ENCODE peak calls at places on chromosomes 16 and 17, in eight cellular contexts. One of them, this sample, is unnamed.
A peak's percentile ranks its signal among the peaks of the same experiment; 100 is the strongest.

GRCh38 chr16:12578001-12578400 is 225.7 kb downstream of the CPPED1 start:
- DNase-seq in colonic mucosa: no peak
- DNase-seq in breast epithelium: no peak
- DNase-seq in progenitor cell of endocrine pancreas: no peak
- DNase-seq in neural crest cell: no peak
- DNase-seq in cardiac fibroblast: no peak
- DNase-seq in AG04450: no peak
- DNase-seq in transverse colon: no peak
- DNase-seq in this sample: no peak

GRCh38 chr16:2816751-2817495 is at the start of gene PRSS21:
- DNase-seq in colonic mucosa: no peak
- DNase-seq in breast epithelium: no peak
- DNase-seq in progenitor cell of endocrine pancreas: no peak
- DNase-seq in neural crest cell: no peak
- DNase-seq in cardiac fibroblast: no peak
- DNase-seq in AG04450: no peak
- DNase-seq in transverse colon: peak; percentile 8
- DNase-seq in this sample: no peak

GRCh38 chr17:60971515-60972369 is 294.1 kb downstream of the BCAS3 start:
- DNase-seq in colonic mucosa: peak; percentile 20
- DNase-seq in breast epithelium: no peak
- DNase-seq in progenitor cell of endocrine pancreas: peak; percentile 14
- DNase-seq in neural crest cell: peak; percentile 41
- DNase-seq in cardiac fibroblast: peak; percentile 77
- DNase-seq in AG04450: peak; percentile 52
- DNase-seq in transverse colon: peak; percentile 28
- DNase-seq in this sample: no peak

GRCh38 chr16:49602201-49603041 is 228.8 kb downstream of the C16orf78 start:
- DNase-seq in colonic mucosa: peak; percentile 9
- DNase-seq in breast epithelium: no peak
- DNase-seq in progenitor cell of endocrine pancreas: no peak
- DNase-seq in neural crest cell: no peak
- DNase-seq in cardiac fibroblast: no peak
- DNase-seq in AG04450: no peak
- DNase-seq in transverse colon: no peak
- DNase-seq in this sample: peak; percentile 81

GRCh38 chr17:4900231-4901107 is 1.1 kb downstream of the C17orf107 start:
- DNase-seq in colonic mucosa: peak; percentile 62
- DNase-seq in breast epithelium: no peak
- DNase-seq in progenitor cell of endocrine pancreas: no peak
- DNase-seq in neural crest cell: no peak
- DNase-seq in cardiac fibroblast: no peak
- DNase-seq in AG04450: no peak
- DNase-seq in transverse colon: peak; percentile 56
- DNase-seq in this sample: no peak

GRCh38 chr17:21452377-21453143 is 76.4 kb downstream of the KCNJ12 start:
- DNase-seq in colonic mucosa: peak; percentile 58
- DNase-seq in breast epithelium: peak; percentile 31
- DNase-seq in progenitor cell of endocrine pancreas: no peak
- DNase-seq in neural crest cell: no peak
- DNase-seq in cardiac fibroblast: peak; percentile 79
- DNase-seq in AG04450: peak; percentile 41
- DNase-seq in transverse colon: peak; percentile 17
- DNase-seq in this sample: peak; percentile 83

GRCh38 chr17:32259596-32259995 is 6.0 kb upstream of the RHBDL3 start:
- DNase-seq in colonic mucosa: no peak
- DNase-seq in breast epithelium: no peak
- DNase-seq in progenitor cell of endocrine pancreas: no peak
- DNase-seq in neural crest cell: no peak
- DNase-seq in cardiac fibroblast: peak; percentile 67
- DNase-seq in AG04450: peak; percentile 53
- DNase-seq in transverse colon: no peak
- DNase-seq in this sample: no peak

GRCh38 chr16:82195917-82196494 is 26.0 kb upstream of the MPHOSPH6 start:
- DNase-seq in colonic mucosa: no peak
- DNase-seq in breast epithelium: no peak
- DNase-seq in progenitor cell of endocrine pancreas: no peak
- DNase-seq in neural crest cell: no peak
- DNase-seq in cardiac fibroblast: peak; percentile 86
- DNase-seq in AG04450: no peak
- DNase-seq in transverse colon: no peak
- DNase-seq in this sample: no peak

GRCh38 chr16:47377156-47377555 is 83.7 kb downstream of the ITFG1 start:
- DNase-seq in colonic mucosa: no peak
- DNase-seq in breast epithelium: no peak
- DNase-seq in progenitor cell of endocrine pancreas: no peak
- DNase-seq in neural crest cell: no peak
- DNase-seq in cardiac fibroblast: no peak
- DNase-seq in AG04450: peak; percentile 30
- DNase-seq in transverse colon: no peak
- DNase-seq in this sample: no peak

GRCh38 chr16:64468515-64469090 is 653.3 kb downstream of the CDH11 start:
- DNase-seq in colonic mucosa: no peak
- DNase-seq in breast epithelium: no peak
- DNase-seq in progenitor cell of endocrine pancreas: no peak
- DNase-seq in neural crest cell: no peak
- DNase-seq in cardiac fibroblast: no peak
- DNase-seq in AG04450: no peak
- DNase-seq in transverse colon: no peak
- DNase-seq in this sample: no peak

GRCh38 chr16:64469351-64469750 is 652.5 kb downstream of the CDH11 start:
- DNase-seq in colonic mucosa: no peak
- DNase-seq in breast epithelium: no peak
- DNase-seq in progenitor cell of endocrine pancreas: no peak
- DNase-seq in neural crest cell: no peak
- DNase-seq in cardiac fibroblast: no peak
- DNase-seq in AG04450: no peak
- DNase-seq in transverse colon: no peak
- DNase-seq in this sample: no peak

GRCh38 chr16:64470916-64471315 is 650.9 kb downstream of the CDH11 start:
- DNase-seq in colonic mucosa: no peak
- DNase-seq in breast epithelium: no peak
- DNase-seq in progenitor cell of endocrine pancreas: no peak
- DNase-seq in neural crest cell: no peak
- DNase-seq in cardiac fibroblast: peak; percentile 33
- DNase-seq in AG04450: no peak
- DNase-seq in transverse colon: no peak
- DNase-seq in this sample: no peak

GRCh38 chr16:64475627-64476351 is 646.1 kb downstream of the CDH11 start:
- DNase-seq in colonic mucosa: no peak
- DNase-seq in breast epithelium: no peak
- DNase-seq in progenitor cell of endocrine pancreas: no peak
- DNase-seq in neural crest cell: no peak
- DNase-seq in cardiac fibroblast: peak; percentile 42
- DNase-seq in AG04450: no peak
- DNase-seq in transverse colon: no peak
- DNase-seq in this sample: no peak

GRCh38 chr16:64469906-64470702 is 651.8 kb downstream of the CDH11 start:
- DNase-seq in colonic mucosa: no peak
- DNase-seq in breast epithelium: no peak
- DNase-seq in progenitor cell of endocrine pancreas: no peak
- DNase-seq in neural crest cell: no peak
- DNase-seq in cardiac fibroblast: peak; percentile 28
- DNase-seq in AG04450: no peak
- DNase-seq in transverse colon: no peak
- DNase-seq in this sample: no peak
- TF ChIP-seq CTCF in colonic mucosa: no peak
- TF ChIP-seq CTCF in breast epithelium: no peak
- TF ChIP-seq CTCF in progenitor cell of endocrine pancreas: no peak
- TF ChIP-seq CTCF in neural crest cell: no peak
- TF ChIP-seq CTCF in cardiac fibroblast: peak; percentile 21
- TF ChIP-seq CTCF in AG04450: peak; percentile 32
- TF ChIP-seq CTCF in transverse colon: no peak
- TF ChIP-seq CTCF in this sample: peak; percentile 33

DNA sequence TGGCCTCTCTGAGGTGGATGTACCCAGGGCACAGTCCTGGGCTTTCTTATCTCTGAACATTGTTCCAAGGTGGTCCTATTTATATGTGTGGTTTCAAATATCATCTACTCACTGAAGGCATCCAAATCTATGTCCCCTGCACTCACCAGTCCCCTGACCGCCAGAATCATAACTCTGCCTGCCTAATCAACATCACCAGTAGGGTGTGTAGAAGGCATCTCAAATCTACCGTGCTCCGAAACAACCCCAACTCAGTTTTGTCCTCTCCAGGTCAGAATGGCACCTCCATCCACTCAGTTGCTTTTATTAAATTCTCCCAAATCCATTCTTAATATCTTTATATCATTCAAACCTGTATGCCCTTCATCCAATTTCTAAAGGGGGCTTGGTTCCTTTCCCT is 536.3 kb downstream of the GRIN2A start:
- DNase-seq in colonic mucosa: no peak
- DNase-seq in breast epithelium: no peak
- DNase-seq in progenitor cell of endocrine pancreas: no peak
- DNase-seq in neural crest cell: no peak
- DNase-seq in cardiac fibroblast: no peak
- DNase-seq in AG04450: no peak
- DNase-seq in transverse colon: no peak
- DNase-seq in this sample: no peak
- TF ChIP-seq CTCF in colonic mucosa: no peak
- TF ChIP-seq CTCF in breast epithelium: no peak
- TF ChIP-seq CTCF in progenitor cell of endocrine pancreas: no peak
- TF ChIP-seq CTCF in neural crest cell: no peak
- TF ChIP-seq CTCF in cardiac fibroblast: no peak
- TF ChIP-seq CTCF in AG04450: no peak
- TF ChIP-seq CTCF in transverse colon: no peak
- TF ChIP-seq CTCF in this sample: no peak

GRCh38 chr17:41331606-41332005 is 16.1 kb upstream of the KRTAP17-1 start:
- DNase-seq in colonic mucosa: no peak
- DNase-seq in breast epithelium: no peak
- DNase-seq in progenitor cell of endocrine pancreas: no peak
- DNase-seq in neural crest cell: no peak
- DNase-seq in cardiac fibroblast: no peak
- DNase-seq in AG04450: no peak
- DNase-seq in transverse colon: no peak
- DNase-seq in this sample: no peak

GRCh38 chr17:41333836-41334235 is 16.8 kb downstream of the KRT33A start:
- DNase-seq in colonic mucosa: no peak
- DNase-seq in breast epithelium: no peak
- DNase-seq in progenitor cell of endocrine pancreas: no peak
- DNase-seq in neural crest cell: no peak
- DNase-seq in cardiac fibroblast: no peak
- DNase-seq in AG04450: no peak
- DNase-seq in transverse colon: no peak
- DNase-seq in this sample: no peak

GRCh38 chr17:41334385-41334784 is 16.2 kb downstream of the KRT33A start:
- DNase-seq in colonic mucosa: no peak
- DNase-seq in breast epithelium: no peak
- DNase-seq in progenitor cell of endocrine pancreas: no peak
- DNase-seq in neural crest cell: no peak
- DNase-seq in cardiac fibroblast: no peak
- DNase-seq in AG04450: no peak
- DNase-seq in transverse colon: no peak
- DNase-seq in this sample: no peak

GRCh38 chr17:41333098-41333497 is 17.5 kb downstream of the KRT33A start:
- DNase-seq in colonic mucosa: no peak
- DNase-seq in breast epithelium: no peak
- DNase-seq in progenitor cell of endocrine pancreas: no peak
- DNase-seq in neural crest cell: no peak
- DNase-seq in cardiac fibroblast: no peak
- DNase-seq in AG04450: no peak
- DNase-seq in transverse colon: no peak
- DNase-seq in this sample: no peak

DNA sequence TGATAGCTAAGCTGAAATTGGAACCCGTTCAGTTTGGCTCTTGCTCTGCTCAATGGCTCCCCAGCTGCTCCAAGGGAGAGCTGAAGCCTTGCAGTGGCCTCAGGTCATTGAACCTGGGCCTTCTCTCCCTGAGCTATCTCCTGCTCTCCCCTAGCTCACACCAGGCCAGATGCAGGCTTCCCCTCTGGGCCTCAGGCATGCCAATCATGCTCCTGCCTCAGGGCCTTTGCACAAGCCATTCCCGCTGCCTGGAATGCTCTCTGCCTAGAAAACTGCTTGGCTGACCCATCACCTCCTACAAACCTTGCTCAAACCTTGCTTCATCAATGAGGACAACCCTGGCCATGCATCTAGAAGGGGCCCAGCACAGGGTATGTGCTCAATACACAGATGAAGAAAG is 16.7 kb upstream of the KRTAP17-1 start:
- DNase-seq in colonic mucosa: no peak
- DNase-seq in breast epithelium: no peak
- DNase-seq in progenitor cell of endocrine pancreas: no peak
- DNase-seq in neural crest cell: no peak
- DNase-seq in cardiac fibroblast: no peak
- DNase-seq in AG04450: no peak
- DNase-seq in transverse colon: no peak
- DNase-seq in this sample: no peak
- TF ChIP-seq CTCF in colonic mucosa: no peak
- TF ChIP-seq CTCF in breast epithelium: no peak
- TF ChIP-seq CTCF in progenitor cell of endocrine pancreas: no peak
- TF ChIP-seq CTCF in neural crest cell: no peak
- TF ChIP-seq CTCF in cardiac fibroblast: no peak
- TF ChIP-seq CTCF in AG04450: no peak
- TF ChIP-seq CTCF in transverse colon: no peak
- TF ChIP-seq CTCF in this sample: no peak

GRCh38 chr17:44901323-44901965 is 2.2 kb upstream of the EFTUD2 start:
- DNase-seq in colonic mucosa: no peak
- DNase-seq in breast epithelium: no peak
- DNase-seq in progenitor cell of endocrine pancreas: no peak
- DNase-seq in neural crest cell: no peak
- DNase-seq in cardiac fibroblast: peak; percentile 76
- DNase-seq in AG04450: peak; percentile 56
- DNase-seq in transverse colon: no peak
- DNase-seq in this sample: no peak
- TF ChIP-seq CTCF in colonic mucosa: no peak
- TF ChIP-seq CTCF in breast epithelium: no peak
- TF ChIP-seq CTCF in progenitor cell of endocrine pancreas: no peak
- TF ChIP-seq CTCF in neural crest cell: no peak
- TF ChIP-seq CTCF in cardiac fibroblast: no peak
- TF ChIP-seq CTCF in AG04450: peak; percentile 21
- TF ChIP-seq CTCF in transverse colon: no peak
- TF ChIP-seq CTCF in this sample: peak; percentile 42

DNA sequence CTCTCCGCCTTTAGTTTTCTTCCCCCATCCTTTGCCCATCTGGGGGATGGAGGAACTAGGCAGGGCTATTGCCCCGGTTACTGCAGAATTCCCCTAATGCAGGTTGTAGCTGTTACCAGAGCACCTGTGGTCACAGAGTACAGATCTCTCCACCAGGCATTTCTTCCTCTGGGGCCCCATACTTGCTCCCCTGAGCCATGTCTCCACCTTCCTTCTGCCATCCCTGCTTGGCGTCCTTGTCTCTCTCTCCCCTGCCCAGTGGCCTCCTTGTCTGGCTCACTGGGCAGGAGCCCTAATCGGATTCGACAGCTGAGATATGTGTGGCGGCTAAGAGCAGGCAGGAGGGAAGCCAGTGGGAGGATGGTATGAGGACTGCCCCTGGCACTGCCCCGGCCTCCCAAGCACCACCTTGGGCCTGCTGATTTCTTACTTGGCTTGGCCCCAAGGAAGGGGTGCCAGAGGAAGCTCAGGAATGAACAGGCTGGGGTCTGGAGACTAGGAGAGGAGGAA is 2.0 kb downstream of the RARA start:
- DNase-seq in colonic mucosa: no peak
- DNase-seq in breast epithelium: peak; percentile 18
- DNase-seq in progenitor cell of endocrine pancreas: no peak
- DNase-seq in neural crest cell: no peak
- DNase-seq in cardiac fibroblast: no peak
- DNase-seq in AG04450: no peak
- DNase-seq in transverse colon: no peak
- DNase-seq in this sample: no peak
- TF ChIP-seq CTCF in colonic mucosa: no peak
- TF ChIP-seq CTCF in breast epithelium: no peak
- TF ChIP-seq CTCF in progenitor cell of endocrine pancreas: no peak
- TF ChIP-seq CTCF in neural crest cell: no peak
- TF ChIP-seq CTCF in cardiac fibroblast: no peak
- TF ChIP-seq CTCF in AG04450: no peak
- TF ChIP-seq CTCF in transverse colon: no peak
- TF ChIP-seq CTCF in this sample: no peak

This sample was measured in osteocyte.